ENCODE peak calls at places on chromosomes 7 and 10, in seven cellular contexts. V is colonic mucosa, A is right atrium auricular region, K is mucosa of descending colon, D is Caco-2, F is neuronal stem cell, P is mesenchymal stem cell. S is an unnamed sample. For H3K4me1, the result is how much of the 10 kb centered on the place peaks cover.

GRCh38 chr7:24715171-24715570 is 42.1 kb downstream of the GSDME start:
- DNase-seq in V (no peak), A (peak), K (no peak), D (no peak), F (no peak), P (no peak), S (peak)

GRCh38 chr7:33043875-33044718 is 18.5 kb downstream of the NT5C3A start:
- DNase-seq in V (peak), A (no peak), K (no peak), D (peak), F (no peak), P (no peak), S (no peak)

GRCh38 chr7:151559557-151560183 is 40.0 kb upstream of the RHEB start:
- DNase-seq in V (no peak), A (no peak), K (no peak), D (no peak), F (no peak), P (no peak), S (no peak)

GRCh38 chr10:103800789-103801540 is 54.4 kb downstream of the SH3PXD2A start:
- DNase-seq in V (no peak), A (no peak), K (no peak), D (peak), F (no peak), P (peak), S (no peak)

GRCh38 chr7:29793507-29793906 is 12.8 kb upstream of the WIPF3 start:
- DNase-seq in V (no peak), A (no peak), K (no peak), D (no peak), F (no peak), P (no peak), S (no peak)

GRCh38 chr10:11328264-11329054 is 283.0 kb downstream of the USP6NL start:
- DNase-seq in V (no peak), A (no peak), K (no peak), D (no peak), F (no peak), P (no peak), S (no peak)

GRCh38 chr10:104640339-104641149 is 546 bp upstream of the SORCS3 start:
- DNase-seq in V (no peak), A (no peak), K (no peak), D (no peak), F (peak), P (no peak), S (no peak)

GRCh38 chr7:138021889-138022288 is 20.0 kb upstream of the CREB3L2 start:
- DNase-seq in V (no peak), A (no peak), K (no peak), D (no peak), F (no peak), P (no peak), S (no peak)

GRCh38 chr10:34966440-34966839 is 123.7 kb downstream of the CUL2 start:
- DNase-seq in V (no peak), A (no peak), K (no peak), D (no peak), F (no peak), P (peak), S (no peak)

GRCh38 chr10:69222157-69223027 is 2.3 kb downstream of the HKDC1 start:
- DNase-seq in V (peak), A (no peak), K (peak), D (peak), F (peak), P (peak), S (no peak)

GRCh38 chr10:8800426-8800825 is 745.9 kb downstream of the GATA3 start:
- DNase-seq in V (no peak), A (no peak), K (no peak), D (no peak), F (no peak), P (peak), S (no peak)

GRCh38 chr10:86090807-86091206 is 275.8 kb downstream of the GRID1 start:
- DNase-seq in V (no peak), A (no peak), K (no peak), D (no peak), F (no peak), P (no peak), S (no peak)

GRCh38 chr10:70191906-70192305 is 21.6 kb upstream of the SAR1A start:
- DNase-seq in V (no peak), A (no peak), K (no peak), D (no peak), F (no peak), P (peak), S (no peak)

GRCh38 chr10:44627591-44628354 is 242.9 kb upstream of the CXCL12 start:
- DNase-seq in V (no peak), A (no peak), K (no peak), D (no peak), F (no peak), P (peak), S (no peak)

GRCh38 chr7:111958431-111958830 is 247.8 kb downstream of the DOCK4 start:
- DNase-seq in V (no peak), A (no peak), K (no peak), D (no peak), F (no peak), P (no peak), S (no peak)

GRCh38 chr7:100171087-100171681 is 2.8 kb upstream of the GAL3ST4 start:
- DNase-seq in V (no peak), A (no peak), K (peak), D (no peak), F (peak), P (no peak), S (no peak)

GRCh38 chr7:55552320-55553086 is 19.8 kb downstream of the VOPP1 start:
- DNase-seq in V (peak), A (no peak), K (peak), D (no peak), F (no peak), P (peak), S (no peak)

GRCh38 chr7:55550010-55550409 is 22.3 kb downstream of the VOPP1 start:
- DNase-seq in V (peak), A (no peak), K (peak), D (no peak), F (no peak), P (no peak), S (no peak)

GRCh38 chr7:55553087-55553345 is 19.3 kb downstream of the VOPP1 start:
- DNase-seq in V (no peak), A (no peak), K (no peak), D (no peak), F (no peak), P (no peak), S (no peak)

GRCh38 chr7:55549457-55549856 is 22.8 kb downstream of the VOPP1 start:
- DNase-seq in V (no peak), A (no peak), K (no peak), D (no peak), F (no peak), P (no peak), S (no peak)

DNA sequence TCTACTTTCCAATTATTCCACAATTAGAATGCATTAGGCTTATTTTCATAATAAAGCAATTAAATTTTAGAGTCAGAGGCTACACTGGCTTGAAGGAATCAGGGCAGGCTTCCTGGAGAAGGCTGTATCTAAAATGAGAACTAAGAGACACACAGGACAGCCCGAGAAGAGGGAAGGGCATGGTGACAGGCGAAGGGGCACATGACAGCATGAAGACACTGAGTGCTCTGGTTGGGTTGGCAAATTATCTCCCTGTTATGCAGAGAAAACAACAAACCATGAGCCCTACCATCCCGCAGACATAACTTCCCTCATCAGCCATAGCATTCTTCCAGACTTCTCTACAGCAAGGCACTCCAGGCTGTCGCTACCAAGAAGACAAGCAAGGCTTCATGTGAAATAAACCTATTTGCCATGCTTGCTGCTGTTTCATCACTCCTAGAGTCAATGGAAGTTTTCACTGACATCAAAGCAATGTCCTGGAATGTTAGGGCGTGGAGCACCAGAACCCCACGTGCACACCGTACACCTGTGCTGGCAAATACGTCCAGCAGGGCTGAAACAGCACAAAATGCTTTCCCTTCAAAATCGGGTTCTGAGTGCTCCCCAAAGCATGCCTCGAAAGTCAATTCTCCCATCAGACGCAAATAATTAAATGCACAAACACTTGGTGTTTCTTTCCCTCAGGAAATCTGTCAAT is 21.3 kb downstream of the VOPP1 start:
- DNase-seq in V (no peak), A (no peak), K (no peak), D (peak), F (no peak), P (no peak), S (no peak)
- H3K4me1 ChIP-seq in V (half or more), A (under half), K (half or more), D (under half), F (under half), P (under half), S (under half)

DNA sequence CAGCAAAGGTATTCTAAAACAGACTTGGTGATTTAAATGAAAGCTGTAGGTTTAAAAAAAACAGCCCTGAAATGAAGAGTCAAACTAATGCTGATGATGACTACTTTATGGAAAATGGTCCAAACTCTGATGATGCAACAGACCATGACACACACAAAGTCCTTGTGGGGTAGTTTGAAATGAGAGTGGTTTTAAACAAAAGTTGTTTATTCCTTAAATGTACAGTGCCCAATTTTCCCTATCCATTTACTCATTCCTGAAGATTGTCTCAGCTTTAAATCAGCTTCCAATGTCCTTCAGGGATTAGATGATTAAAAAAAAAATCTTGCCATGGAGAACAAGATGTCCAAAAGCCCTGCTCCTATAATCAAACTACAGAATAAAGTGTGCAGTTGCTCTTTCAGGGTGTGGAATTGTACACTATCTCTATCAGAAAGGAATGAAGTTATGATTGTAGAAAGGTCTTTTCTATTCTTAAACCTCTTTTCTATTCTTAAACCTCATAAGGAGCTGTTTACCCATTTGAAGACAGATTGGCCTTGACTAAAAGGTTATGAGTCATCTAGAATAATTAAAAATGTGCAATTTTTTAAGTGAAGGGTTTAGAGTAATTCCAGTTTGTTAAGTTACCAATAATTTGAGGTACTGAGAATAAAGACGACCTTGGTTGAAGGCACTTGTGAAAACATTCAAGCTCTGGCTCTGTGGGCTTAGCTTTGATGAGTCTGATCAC is 70.2 kb upstream of the ITGA8 start:
- DNase-seq in V (no peak), A (no peak), K (no peak), D (no peak), F (no peak), P (peak), S (no peak)
- H3K4me3 ChIP-seq in V (no peak), A (no peak), K (no peak), D (no peak), F (no peak), P (no peak), S (no peak)

GRCh38 chr7:44618045-44618444 is 11.6 kb downstream of the OGDH start:
- DNase-seq in V (no peak), A (no peak), K (no peak), D (no peak), F (no peak), P (no peak), S (no peak)

GRCh38 chr7:44617225-44617885 is 10.9 kb downstream of the OGDH start:
- DNase-seq in V (no peak), A (no peak), K (no peak), D (no peak), F (no peak), P (peak), S (no peak)

GRCh38 chr7:44615793-44616192 is 9.4 kb downstream of the OGDH start:
- DNase-seq in V (no peak), A (no peak), K (no peak), D (no peak), F (no peak), P (no peak), S (no peak)

GRCh38 chr7:44616545-44616944 is 10.1 kb downstream of the OGDH start:
- DNase-seq in V (no peak), A (no peak), K (no peak), D (no peak), F (no peak), P (no peak), S (no peak)

DNA sequence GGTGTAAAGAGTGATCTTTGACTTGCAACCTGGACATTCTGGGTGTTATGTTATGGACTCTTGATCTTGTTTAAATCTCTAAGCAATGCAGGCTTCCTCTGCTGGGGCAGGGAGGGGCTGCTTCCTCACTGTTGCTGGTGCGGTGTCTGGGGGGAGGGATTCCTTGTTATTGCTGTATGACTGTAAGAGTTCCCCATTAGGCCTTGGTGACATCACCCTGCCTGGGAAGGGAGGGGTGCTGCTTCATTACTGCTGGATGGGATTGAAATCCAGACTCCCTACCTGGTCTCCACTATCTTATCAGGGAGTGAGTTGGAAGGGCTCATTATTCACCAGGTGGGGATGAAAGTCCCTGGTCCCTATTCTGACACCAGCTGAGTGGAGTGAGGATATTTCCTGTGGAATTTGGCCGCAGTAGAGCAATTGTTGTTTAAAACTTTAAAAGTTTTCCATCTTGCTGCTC is 8.8 kb downstream of the OGDH start:
- DNase-seq in V (peak), A (peak), K (peak), D (peak), F (no peak), P (peak), S (no peak)
- H3K4me1 ChIP-seq in V (under half), A (under half), K (under half), D (half or more), F (under half), P (under half), S (under half)

DNA sequence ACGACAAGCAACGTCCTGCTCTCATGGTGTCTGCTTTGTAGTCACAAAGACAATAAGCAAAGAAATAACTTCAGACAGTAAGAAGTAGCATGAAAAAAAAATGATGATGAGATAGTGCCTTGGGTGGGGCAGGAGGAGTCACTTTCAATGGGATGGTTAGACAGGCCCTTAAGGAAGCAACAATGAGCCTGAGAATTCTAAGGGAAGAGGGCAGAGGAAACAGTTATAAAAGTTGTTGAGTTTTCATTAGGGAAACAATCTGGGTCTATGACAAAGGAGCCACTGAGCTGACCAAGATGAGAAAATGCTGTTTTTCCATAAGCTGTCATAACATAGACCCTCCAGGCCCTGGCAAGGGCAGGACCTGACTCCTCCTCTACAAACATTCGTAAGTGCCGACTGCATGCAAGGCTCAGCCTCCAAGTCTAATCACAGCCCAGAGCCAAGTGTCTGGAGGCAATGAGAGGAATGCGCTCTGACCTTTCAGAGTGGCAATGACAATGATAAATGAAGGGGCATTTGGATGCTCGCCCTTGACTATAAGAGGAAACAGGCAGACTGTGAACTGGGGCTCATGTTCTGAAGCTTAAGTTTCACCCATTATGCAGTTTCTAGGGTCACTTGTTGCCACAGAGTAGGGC is 43.7 kb downstream of the PPP1R3C start:
- DNase-seq in V (no peak), A (no peak), K (no peak), D (no peak), F (no peak), P (peak), S (no peak)
- H3K4me3 ChIP-seq in V (no peak), A (no peak), K (no peak), D (no peak), F (no peak), P (no peak), S (no peak)

GRCh38 chr10:79053481-79054202 is 15.1 kb upstream of the ZMIZ1 start:
- DNase-seq in V (peak), A (no peak), K (peak), D (no peak), F (no peak), P (no peak), S (no peak)

GRCh38 chr10:79056361-79056735 is 12.4 kb upstream of the ZMIZ1 start:
- DNase-seq in V (peak), A (no peak), K (peak), D (no peak), F (no peak), P (no peak), S (no peak)

GRCh38 chr10:79055892-79056291 is 12.9 kb upstream of the ZMIZ1 start:
- DNase-seq in V (peak), A (no peak), K (peak), D (no peak), F (no peak), P (no peak), S (no peak)

GRCh38 chr10:79054203-79055099 is 14.3 kb upstream of the ZMIZ1 start:
- DNase-seq in V (peak), A (no peak), K (peak), D (no peak), F (no peak), P (no peak), S (no peak)

GRCh38 chr10:79055100-79055782 is 13.5 kb upstream of the ZMIZ1 start:
- DNase-seq in V (peak), A (no peak), K (peak), D (no peak), F (no peak), P (no peak), S (no peak)
- H3K4me1 ChIP-seq in V (under half), A (under half), K (half or more), D (half or more), F (under half), P (under half), S (under half)

DNA sequence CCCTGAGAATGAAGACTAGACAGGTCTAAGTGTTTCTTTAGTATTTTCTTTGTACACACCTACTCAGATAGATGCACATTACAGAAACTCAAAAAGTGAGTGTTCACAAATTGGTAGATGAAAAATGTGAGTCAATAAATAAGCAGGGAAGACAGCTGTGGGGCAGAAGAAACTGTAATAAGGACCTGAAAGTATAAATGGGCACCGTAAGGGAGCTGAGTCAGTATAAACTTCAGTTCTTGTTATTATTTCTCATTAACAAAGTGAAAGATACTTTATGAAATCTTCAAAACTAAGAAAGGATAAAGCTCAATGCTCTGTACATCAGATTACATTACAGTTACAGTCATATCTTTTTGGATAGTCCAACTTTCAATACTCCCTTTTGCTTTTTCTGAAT is 2.5 kb downstream of the MTPN start:
- DNase-seq in V (no peak), A (no peak), K (no peak), D (no peak), F (no peak), P (no peak), S (no peak)
- H3K4me3 ChIP-seq in V (no peak), A (no peak), K (no peak), D (no peak), F (no peak), P (no peak), S (no peak)

GRCh38 chr10:48455392-48456151 is 149.1 kb downstream of the MAPK8 start:
- DNase-seq in V (peak), A (peak), K (no peak), D (no peak), F (no peak), P (no peak), S (no peak)

GRCh38 chr10:48454302-48455054 is 148.0 kb downstream of the MAPK8 start:
- DNase-seq in V (peak), A (no peak), K (peak), D (peak), F (no peak), P (no peak), S (no peak)

GRCh38 chr10:48456361-48456804 is 148.5 kb downstream of the ARHGAP22 start:
- DNase-seq in V (peak), A (no peak), K (peak), D (no peak), F (no peak), P (peak), S (peak)

GRCh38 chr10:48453451-48454301 is 147.2 kb downstream of the MAPK8 start:
- DNase-seq in V (no peak), A (peak), K (peak), D (no peak), F (no peak), P (no peak), S (peak)

DNA sequence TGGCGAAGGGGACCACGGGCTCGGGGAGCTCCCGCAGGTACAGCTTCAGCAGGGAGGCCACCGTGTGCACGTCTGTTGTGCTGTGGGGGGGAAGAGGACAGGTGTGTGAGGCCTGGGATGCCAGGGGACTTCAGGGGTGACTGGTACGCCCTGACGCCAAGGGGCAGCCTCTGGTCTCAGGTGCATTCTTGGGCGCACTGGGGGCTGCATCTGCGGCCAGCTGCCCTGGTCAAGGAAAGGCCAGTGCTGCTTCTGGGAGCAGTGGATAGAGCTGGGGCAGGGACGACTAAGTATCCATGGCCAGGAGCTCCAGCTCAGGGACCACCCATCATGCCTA is 148.5 kb downstream of the MAPK8 start:
- DNase-seq in V (no peak), A (peak), K (no peak), D (no peak), F (no peak), P (no peak), S (no peak)
- H3K4me1 ChIP-seq in V (under half), A (under half), K (under half), D (under half), F (under half), P (under half), S (under half)

S was measured in lung.